ENCODE peak calls at places on chromosomes 5 and 9, in six cellular contexts. Z is lower lobe of right lung, R is A549, C is SJSA1, P is cardiac fibroblast, B is brain microvascular endothelial cell. Q is an unnamed sample.

GRCh38 chr9:1102010-1102712 is 52.0 kb downstream of the DMRT2 start:
- DNase-seq in Z (no peak), R (no peak), C (no peak), P (no peak), B (no peak), Q (no peak)

GRCh38 chr9:121945849-121946248 is 147.3 kb downstream of the TTLL11 start:
- DNase-seq in Z (no peak), R (no peak), C (no peak), P (peak; percentile 56), B (peak; percentile 10), Q (no peak)

GRCh38 chr5:157370967-157371366 is 89.0 kb upstream of the NIPAL4 start:
- DNase-seq in Z (no peak), R (no peak), C (no peak), P (no peak), B (peak; percentile 50), Q (no peak)

GRCh38 chr5:58851571-58851970 is 268.7 kb downstream of the RAB3C start:
- DNase-seq in Z (no peak), R (no peak), C (no peak), P (no peak), B (no peak), Q (no peak)

GRCh38 chr5:147743012-147743411 is 39.5 kb downstream of the JAKMIP2 start:
- DNase-seq in Z (no peak), R (no peak), C (no peak), P (no peak), B (no peak), Q (no peak)

GRCh38 chr9:27086818-27087680 is 22.0 kb upstream of the TEK start:
- DNase-seq in Z (no peak), R (no peak), C (peak; percentile 77), P (peak; percentile 85), B (peak; percentile 96), Q (peak; percentile 24)

GRCh38 chr9:27985714-27986113 is 412.4 kb upstream of the C9orf72 start:
- DNase-seq in Z (no peak), R (no peak), C (no peak), P (no peak), B (no peak), Q (no peak)

GRCh38 chr5:124599048-124599973 is 147.1 kb downstream of the ZNF608 start:
- DNase-seq in Z (no peak), R (peak; percentile 83), C (no peak), P (peak; percentile 55), B (peak; percentile 46), Q (peak; percentile 99)

GRCh38 chr5:95617057-95617456 is 2.8 kb upstream of the GPR150 start:
- DNase-seq in Z (no peak), R (peak; percentile 14), C (no peak), P (peak; percentile 92), B (peak; percentile 79), Q (no peak)

GRCh38 chr5:112694853-112695709 is 42.6 kb upstream of the APC start:
- DNase-seq in Z (no peak), R (no peak), C (no peak), P (peak; percentile 75), B (peak; percentile 36), Q (peak; percentile 65)

GRCh38 chr5:15222156-15222555 is 277.8 kb upstream of the FBXL7 start:
- DNase-seq in Z (no peak), R (no peak), C (no peak), P (no peak), B (no peak), Q (no peak)

GRCh38 chr5:155402927-155403645 is 389.5 kb downstream of the KIF4B start:
- DNase-seq in Z (no peak), R (no peak), C (no peak), P (no peak), B (no peak), Q (no peak)

GRCh38 chr5:154677921-154678320 is 77.3 kb upstream of the LARP1 start:
- DNase-seq in Z (no peak), R (peak; percentile 11), C (no peak), P (peak; percentile 25), B (no peak), Q (no peak)

GRCh38 chr9:81035171-81035570 is 654.2 kb downstream of the TLE1 start:
- DNase-seq in Z (no peak), R (no peak), C (no peak), P (peak; percentile 55), B (no peak), Q (peak; percentile 60)

GRCh38 chr9:4768681-4769080 is 24.1 kb upstream of the RCL1 start:
- DNase-seq in Z (no peak), R (no peak), C (no peak), P (no peak), B (no peak), Q (no peak)

GRCh38 chr5:174188300-174188699 is 142.8 kb downstream of the NSG2 start:
- DNase-seq in Z (no peak), R (no peak), C (no peak), P (no peak), B (no peak), Q (no peak)

GRCh38 chr5:87169300-87169991 is 98.2 kb upstream of the RASA1 start:
- DNase-seq in Z (no peak), R (no peak), C (no peak), P (peak; percentile 33), B (no peak), Q (no peak)

GRCh38 chr5:172646716-172647285 is 5.7 kb downstream of the NEURL1B start:
- DNase-seq in Z (no peak), R (peak; percentile 31), C (no peak), P (peak; percentile 12), B (peak; percentile 36), Q (no peak)

GRCh38 chr9:111531716-111532115 is 6.7 kb downstream of the ZNF483 start:
- DNase-seq in Z (no peak), R (no peak), C (no peak), P (no peak), B (no peak), Q (no peak)

GRCh38 chr5:181107699-181108098 is 23.3 kb downstream of the OR2V1 start:
- DNase-seq in Z (no peak), R (no peak), C (no peak), P (no peak), B (no peak), Q (no peak)

GRCh38 chr5:181111010-181111409 is 20.0 kb downstream of the OR2V1 start:
- DNase-seq in Z (no peak), R (no peak), C (peak; percentile 29), P (no peak), B (no peak), Q (no peak)

GRCh38 chr5:181109489-181110013 is 21.4 kb downstream of the OR2V1 start:
- DNase-seq in Z (no peak), R (no peak), C (peak; percentile 41), P (no peak), B (no peak), Q (no peak)

GRCh38 chr5:181114284-181114843 is 16.6 kb downstream of the OR2V1 start:
- DNase-seq in Z (no peak), R (no peak), C (peak; percentile 43), P (no peak), B (no peak), Q (no peak)

DNA sequence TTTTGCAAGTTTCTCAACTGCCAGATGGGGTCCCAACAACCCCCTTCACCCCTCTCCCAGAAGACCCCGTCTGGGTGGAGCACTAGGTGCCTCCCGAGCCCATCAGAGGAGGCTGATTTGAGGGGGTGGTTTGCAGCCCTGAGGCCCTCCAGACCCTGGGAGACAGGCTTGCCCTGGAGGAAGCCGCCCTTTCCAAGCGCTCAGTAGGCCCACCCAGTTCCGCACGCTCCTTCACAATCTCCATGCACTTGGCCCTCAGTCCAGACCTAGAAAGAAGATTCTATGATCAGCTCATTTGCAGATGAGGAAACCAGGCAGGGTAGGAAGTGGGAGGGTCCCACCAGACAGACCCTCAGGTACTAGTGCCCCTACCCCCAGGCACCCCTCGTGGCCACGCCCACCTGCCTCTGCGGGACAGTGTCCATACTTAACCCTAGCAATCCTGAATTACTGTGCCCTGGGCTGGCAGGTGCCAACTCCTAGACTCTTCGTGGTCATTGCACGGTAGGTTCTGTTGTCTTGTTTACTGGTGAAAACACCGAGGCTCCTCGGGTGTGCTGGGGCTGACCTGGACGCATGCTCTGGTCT is 22.3 kb downstream of the OR2V1 start:
- DNase-seq in Z (no peak), R (no peak), C (peak; percentile 52), P (no peak), B (no peak), Q (no peak)
- H3K4me3 ChIP-seq in Z (no peak overlapping the region), R (no peak overlapping the region), C (no peak overlapping the region), P (no peak overlapping the region), B (no peak overlapping the region), Q (no peak overlapping the region)

GRCh38 chr5:118653155-118653554 is 335.2 kb downstream of the DTWD2 start:
- DNase-seq in Z (no peak), R (no peak), C (no peak), P (no peak), B (no peak), Q (no peak)

GRCh38 chr5:118653926-118654325 is 334.4 kb downstream of the DTWD2 start:
- DNase-seq in Z (no peak), R (no peak), C (no peak), P (no peak), B (no peak), Q (no peak)

DNA sequence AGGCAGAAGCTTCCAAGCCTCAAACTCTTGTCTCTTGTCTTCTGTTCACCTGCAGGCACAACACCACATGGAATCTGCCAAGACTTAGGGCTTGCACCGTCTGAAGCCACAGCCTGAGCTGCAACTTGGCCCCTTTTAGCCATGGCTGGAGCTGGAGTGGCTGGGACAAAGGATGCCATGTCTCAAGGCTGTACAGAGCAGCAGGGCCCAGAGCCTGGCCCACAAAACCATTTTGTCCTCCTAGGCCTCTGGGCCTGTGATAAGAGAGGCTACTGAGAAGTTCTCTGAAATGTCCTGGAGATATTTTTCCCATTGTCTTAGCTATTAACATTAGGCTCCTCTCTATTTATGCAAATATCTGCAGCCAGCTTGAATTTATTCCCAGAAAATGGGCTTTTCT is 330.8 kb downstream of the DTWD2 start:
- DNase-seq in Z (no peak), R (peak; percentile 1), C (no peak), P (no peak), B (no peak), Q (no peak)
- H3K4me3 ChIP-seq in Z (no peak overlapping the region), R (no peak overlapping the region), C (no peak overlapping the region), P (no peak overlapping the region), B (no peak overlapping the region), Q (no peak overlapping the region)

GRCh38 chr5:55540024-55540423 is 5.3 kb upstream of the PLPP1 start:
- DNase-seq in Z (no peak), R (no peak), C (no peak), P (peak; percentile 74), B (no peak), Q (no peak)
- H3K4me3 ChIP-seq in Z (no peak overlapping the region), R (no peak overlapping the region), C (no peak overlapping the region), P (no peak overlapping the region), B (no peak overlapping the region), Q (no peak overlapping the region)

GRCh38 chr5:39198080-39198479 is 21.3 kb downstream of the FYB1 start:
- DNase-seq in Z (no peak), R (peak; percentile 84), C (no peak), P (peak; percentile 47), B (peak; percentile 56), Q (peak; percentile 94)
- H3K4me3 ChIP-seq in Z (no peak overlapping the region), R (no peak overlapping the region), C (no peak overlapping the region), P (no peak overlapping the region), B (no peak overlapping the region), Q (no peak overlapping the region)

DNA sequence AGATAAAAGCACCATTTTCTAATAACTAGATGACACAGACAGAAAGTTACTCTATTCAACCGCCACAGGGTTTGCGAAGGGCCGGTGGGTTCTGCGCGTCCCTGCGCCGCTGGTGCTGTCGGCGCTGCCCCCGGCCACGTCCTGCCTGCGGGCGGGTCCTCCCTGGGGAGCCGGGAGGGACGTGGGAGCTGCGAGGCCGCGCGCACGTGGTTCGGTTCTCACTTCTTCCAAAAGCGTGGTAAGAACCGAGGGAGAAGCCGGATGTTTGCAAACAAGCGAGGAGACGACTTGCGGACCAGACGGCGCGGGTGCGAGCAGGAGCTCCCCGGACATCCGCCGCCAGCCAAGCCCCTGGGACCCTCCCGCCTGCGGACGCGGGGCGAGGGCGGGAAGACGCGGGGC is 12.5 kb downstream of the BTNL9 start:
- DNase-seq in Z (no peak), R (peak; percentile 54), C (no peak), P (no peak), B (no peak), Q (no peak)
- H3K4me3 ChIP-seq in Z (peak overlapping the region; percentile 62), R (peak overlapping the region; percentile 83), C (no peak overlapping the region), P (peak overlapping the region; percentile 10), B (peak overlapping the region; percentile 30), Q (no peak overlapping the region)